ENCODE peak calls at places on chromosomes 1 and 21, in four cellular contexts. V, Q, T and W are unnamed samples.

GRCh38 chr1:91555821-91556531 is 55.3 kb downstream of the CDC7 start:
- DNase-seq in T (no peak), V (no peak), Q (peak), W (no peak)

GRCh38 chr1:163692266-163692665 is 370.5 kb downstream of the NUF2 start:
- DNase-seq in T (no peak), Q (no peak), V (no peak), W (no peak)

GRCh38 chr1:96703186-96703585 is 18.4 kb upstream of the PTBP2 start:
- DNase-seq in T (no peak), Q (no peak), V (no peak), W (no peak)

GRCh38 chr1:147162093-147162492 is 10.2 kb downstream of the PRKAB2 start:
- DNase-seq in T (no peak), Q (no peak), V (no peak), W (no peak)

GRCh38 chr1:208809876-208810275 is 565.7 kb upstream of the PLXNA2 start:
- DNase-seq in Q (no peak), V (no peak), T (no peak), W (no peak)

GRCh38 chr1:169128565-169128964 is 22.1 kb downstream of the ATP1B1 start:
- DNase-seq in Q (no peak), T (no peak), V (no peak), W (no peak)

GRCh38 chr21:44524412-44525371 is 15.3 kb downstream of the KRTAP10-1 start:
- DNase-seq in T (no peak), Q (no peak), V (no peak), W (no peak)

GRCh38 chr1:121558514-121558913 is 373.7 kb downstream of the SRGAP2C start:
- DNase-seq in V (no peak), Q (no peak), T (no peak), W (no peak)

GRCh38 chr1:2979191-2980072 is 41.8 kb upstream of the ACTRT2 start:
- DNase-seq in V (no peak), T (no peak), Q (no peak), W (no peak)

GRCh38 chr1:67162954-67163353 is 3.3 kb upstream of the IL23R start:
- DNase-seq in V (no peak), T (no peak), Q (no peak), W (no peak)

GRCh38 chr21:17003221-17003620 is 509.6 kb upstream of the CXADR start:
- DNase-seq in Q (no peak), T (no peak), V (no peak), W (no peak)

GRCh38 chr1:19372602-19373001 is 60.5 kb downstream of the SLC66A1 start:
- DNase-seq in V (no peak), Q (no peak), T (no peak), W (no peak)

GRCh38 chr1:43980255-43981134 is 1.5 kb downstream of the B4GALT2 start:
- DNase-seq in Q (no peak), T (no peak), V (no peak), W (no peak)

GRCh38 chr1:203342192-203342940 is 8.6 kb downstream of the FMOD start:
- DNase-seq in T (peak), V (peak), Q (peak), W (peak)

GRCh38 chr21:35491920-35492678 is 443.0 kb upstream of the RUNX1 start:
- DNase-seq in Q (no peak), T (no peak), V (no peak), W (no peak)

GRCh38 chr1:118987431-118988185 is 535 bp downstream of the TBX15 start:
- DNase-seq in T (no peak), V (no peak), Q (no peak), W (no peak)

GRCh38 chr1:155322571-155322952 is 1.9 kb downstream of the RUSC1 start:
- DNase-seq in T (no peak), Q (no peak), V (peak), W (no peak)

GRCh38 chr21:27248791-27249190 is 281.9 kb upstream of the ADAMTS5 start:
- DNase-seq in T (no peak), V (no peak), Q (no peak), W (no peak)

GRCh38 chr1:2227341-2228156 is 570 bp upstream of the SKI start:
- DNase-seq in T (peak), V (peak), Q (peak), W (peak)